ENCODE peak calls at places on chromosomes 6 and 20, in seven cellular contexts. G is fibroblast of lung, B is breast epithelium, F is ovary, Y is mucosa of descending colon, M is GM06990, R is HCT116. V is an unnamed sample. For H3K36me3, the result is how much of the 10 kb centered on the place peaks cover.

GRCh38 chr6:87397656-87398055 is 10.1 kb upstream of the CFAP206 start:
- DNase-seq in G (no peak), B (no peak), F (no peak), Y (no peak), M (no peak), R (no peak), V (no peak)

GRCh38 chr6:365835-366234 is 25.7 kb upstream of the IRF4 start:
- DNase-seq in G (no peak), B (no peak), F (no peak), Y (peak), M (no peak), R (no peak), V (no peak)

GRCh38 chr6:167824591-167825041 is 2.1 kb upstream of the AFDN start:
- DNase-seq in G (no peak), B (no peak), F (no peak), Y (no peak), M (no peak), R (no peak), V (no peak)

GRCh38 chr6:119612176-119612870 is 262.8 kb upstream of the MAN1A1 start:
- DNase-seq in G (no peak), B (no peak), F (no peak), Y (no peak), M (no peak), R (no peak), V (no peak)

GRCh38 chr6:38673397-38674165 is 29.4 kb downstream of the GLO1 start:
- DNase-seq in G (no peak), B (no peak), F (no peak), Y (no peak), M (no peak), R (no peak), V (no peak)

GRCh38 chr6:54847799-54848597 is 1.4 kb downstream of the FAM83B start:
- DNase-seq in G (peak), B (no peak), F (no peak), Y (no peak), M (no peak), R (peak), V (peak)

GRCh38 chr6:76681781-76682180 is 609.3 kb upstream of the IMPG1 start:
- DNase-seq in G (peak), B (no peak), F (no peak), Y (no peak), M (no peak), R (no peak), V (no peak)

GRCh38 chr20:56788671-56789610 is 159.8 kb downstream of the TFAP2C start:
- DNase-seq in G (no peak), B (no peak), F (no peak), Y (no peak), M (no peak), R (no peak), V (no peak)

GRCh38 chr6:118353564-118353963 is 194.5 kb upstream of the PLN start:
- DNase-seq in G (no peak), B (no peak), F (no peak), Y (no peak), M (no peak), R (no peak), V (no peak)

GRCh38 chr20:56516631-56517030 is 7.9 kb upstream of the FAM209A start:
- DNase-seq in G (no peak), B (no peak), F (no peak), Y (no peak), M (no peak), R (no peak), V (no peak)

GRCh38 chr6:137039010-137039409 is 5.8 kb downstream of the IL20RA start:
- DNase-seq in G (no peak), B (no peak), F (no peak), Y (peak), M (no peak), R (no peak), V (no peak)

GRCh38 chr6:146315321-146316254 is 228.0 kb upstream of the RAB32 start:
- DNase-seq in G (peak), B (no peak), F (no peak), Y (no peak), M (no peak), R (no peak), V (no peak)

GRCh38 chr6:147508073-147508870 is at the start of gene SAMD5:
- DNase-seq in G (peak), B (no peak), F (peak), Y (peak), M (peak), R (peak), V (no peak)

GRCh38 chr20:63402178-63402859 is 41.2 kb upstream of the CHRNA4 start:
- DNase-seq in G (no peak), B (no peak), F (no peak), Y (no peak), M (no peak), R (no peak), V (no peak)

GRCh38 chr6:44464527-44465310 is 77.2 kb downstream of the CDC5L start:
- DNase-seq in G (no peak), B (no peak), F (peak), Y (no peak), M (no peak), R (no peak), V (no peak)

GRCh38 chr6:142885182-142885867 is 59.7 kb downstream of the HIVEP2 start:
- DNase-seq in G (peak), B (no peak), F (peak), Y (no peak), M (peak), R (peak), V (peak)

GRCh38 chr20:63557481-63557891 is 3.5 kb downstream of the FNDC11 start:
- DNase-seq in G (no peak), B (no peak), F (no peak), Y (no peak), M (no peak), R (no peak), V (no peak)

GRCh38 chr6:88378639-88379038 is 212.5 kb upstream of the CNR1 start:
- DNase-seq in G (no peak), B (no peak), F (no peak), Y (no peak), M (no peak), R (no peak), V (no peak)

GRCh38 chr20:4936851-4937412 is 64.4 kb downstream of the SLC23A2 start:
- DNase-seq in G (no peak), B (no peak), F (no peak), Y (no peak), M (no peak), R (no peak), V (no peak)

GRCh38 chr20:33945391-33946079 is 48.2 kb upstream of the RALY start:
- DNase-seq in G (peak), B (no peak), F (no peak), Y (no peak), M (no peak), R (no peak), V (peak)

GRCh38 chr6:14759976-14760672 is 485.7 kb upstream of the JARID2 start:
- DNase-seq in G (no peak), B (no peak), F (no peak), Y (no peak), M (no peak), R (no peak), V (no peak)

GRCh38 chr20:35884541-35884865 is 69.8 kb downstream of the SCAND1 start:
- DNase-seq in G (no peak), B (no peak), F (no peak), Y (no peak), M (no peak), R (no peak), V (no peak)
- TF ChIP-seq CTCF in G (no peak), B (no peak), F (no peak), Y (no peak), M (no peak), R (no peak), V (no peak)

DNA sequence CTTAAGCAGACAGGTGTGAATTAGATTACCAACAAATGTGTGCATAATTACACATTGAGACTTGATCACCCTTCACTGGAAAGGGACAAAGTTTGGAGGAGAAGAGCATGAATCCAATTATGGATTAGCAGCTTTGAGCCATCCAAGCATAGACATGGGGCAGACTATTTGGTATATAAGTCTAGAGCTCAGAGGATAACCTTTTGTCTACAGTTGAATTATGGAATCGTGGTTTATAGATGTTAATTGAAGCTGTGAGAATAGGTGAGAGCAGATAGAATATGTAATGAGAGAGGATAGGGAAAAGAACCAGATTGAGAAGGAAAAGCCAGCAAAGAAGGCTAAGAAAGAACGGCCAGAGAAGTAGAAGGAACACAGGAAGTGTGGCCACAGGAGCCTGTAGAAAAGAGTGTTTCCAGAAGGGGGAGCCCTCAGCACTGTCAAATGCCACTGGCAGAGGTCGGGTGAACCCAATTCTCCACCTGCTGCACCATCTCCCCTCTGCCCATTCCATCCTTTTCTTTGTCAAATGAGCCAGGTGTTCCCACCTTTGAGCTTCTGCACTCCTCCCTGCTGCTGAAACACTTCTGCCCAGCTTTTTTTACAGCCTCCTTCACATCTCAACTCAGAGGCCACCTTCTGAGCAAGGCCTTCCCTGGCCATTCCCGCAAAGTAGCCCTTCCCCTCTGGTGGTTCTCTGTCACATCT is 7.3 kb downstream of the DNTTIP1 start:
- DNase-seq in G (peak), B (no peak), F (no peak), Y (no peak), M (no peak), R (no peak), V (no peak)
- H3K36me3 ChIP-seq in G (under half), B (under half), F (under half), Y (under half), M (under half), R (under half), V (under half)

GRCh38 chr20:61230166-61230565 is 21.9 kb upstream of the CDH4 start:
- DNase-seq in G (no peak), B (no peak), F (no peak), Y (no peak), M (no peak), R (no peak), V (no peak)
- TF ChIP-seq CTCF in G (no peak), B (no peak), F (no peak), Y (no peak), M (no peak), R (no peak), V (no peak)

DNA sequence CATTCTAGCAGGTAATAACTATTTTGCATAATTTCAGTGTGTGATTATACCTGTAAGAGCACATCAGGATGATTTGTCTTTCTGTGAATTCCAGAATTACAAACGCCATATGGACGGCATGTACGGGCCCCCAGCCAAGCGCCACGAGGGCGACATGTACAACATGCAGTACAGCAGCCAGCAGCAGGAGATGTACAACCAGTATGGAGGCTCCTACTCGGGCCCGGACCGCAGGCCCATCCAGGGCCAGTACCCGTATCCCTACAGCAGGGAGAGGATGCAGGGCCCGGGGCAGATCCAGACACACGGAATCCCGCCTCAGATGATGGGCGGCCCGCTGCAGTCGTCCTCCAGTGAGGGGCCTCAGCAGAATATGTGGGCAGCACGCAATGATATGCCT is 122.7 kb downstream of the TMEM242 start:
- DNase-seq in G (no peak), B (no peak), F (no peak), Y (no peak), M (no peak), R (no peak), V (no peak)
- H3K36me3 ChIP-seq in G (under half), B (under half), F (under half), Y (under half), M (under half), R (under half), V (under half)

GRCh38 chr6:161152904-161153662 is 120.8 kb downstream of the AGPAT4 start:
- DNase-seq in G (peak), B (no peak), F (no peak), Y (no peak), M (no peak), R (no peak), V (no peak)
- TF ChIP-seq CTCF in G (peak), B (no peak), F (peak), Y (no peak), M (peak), R (peak), V (peak)

GRCh38 chr20:51604851-51605250 is 62.3 kb upstream of the NFATC2 start:
- DNase-seq in G (no peak), B (no peak), F (no peak), Y (no peak), M (no peak), R (no peak), V (no peak)
- H3K36me3 ChIP-seq in G (under half), B (under half), F (under half), Y (under half), M (under half), R (under half), V (under half)

GRCh38 chr6:46555129-46555528 is 63.9 kb upstream of the RCAN2 start:
- DNase-seq in G (no peak), B (no peak), F (no peak), Y (no peak), M (no peak), R (no peak), V (no peak)
- TF ChIP-seq CTCF in G (no peak), B (no peak), F (no peak), Y (no peak), M (no peak), R (no peak), V (no peak)

V was measured in keratinocyte.